ENCODE peak calls at places on chromosome 7, in six cellular contexts. A, Y, T, E, S and K are unnamed samples.

GRCh38 chr7:34158311-34158710 is 253.0 kb downstream of the BMPER start:
- DNase-seq in A (no peak), Y (no peak), T (no peak), E (no peak), S (no peak), K (peak)

GRCh38 chr7:155459133-155459866 is 1.4 kb downstream of the EN2 start:
- DNase-seq in A (no peak), Y (no peak), T (no peak), E (no peak), S (no peak), K (no peak)

GRCh38 chr7:151117565-151117964 is 31.3 kb downstream of the AGAP3 start:
- DNase-seq in A (no peak), Y (no peak), T (no peak), E (no peak), S (no peak), K (no peak)

GRCh38 chr7:11193888-11194287 is 220.2 kb downstream of the PHF14 start:
- DNase-seq in A (no peak), Y (no peak), T (no peak), E (no peak), S (no peak), K (no peak)

GRCh38 chr7:102286237-102287081 is at the start of gene SH2B2:
- DNase-seq in A (peak), Y (peak), T (no peak), E (no peak), S (peak), K (peak)

GRCh38 chr7:25851332-25852248 is 300.4 kb upstream of the NFE2L3 start:
- DNase-seq in A (peak), Y (peak), T (no peak), E (no peak), S (peak), K (peak)

GRCh38 chr7:108246227-108246837 is 116.2 kb upstream of the LAMB4 start:
- DNase-seq in A (no peak), Y (peak), T (peak), E (peak), S (peak), K (no peak)

GRCh38 chr7:130990178-130990832 is 256.3 kb upstream of the KLF14 start:
- DNase-seq in A (no peak), Y (no peak), T (no peak), E (no peak), S (no peak), K (peak)

GRCh38 chr7:22642454-22642853 is 84.5 kb upstream of the IL6 start:
- DNase-seq in A (no peak), Y (no peak), T (no peak), E (no peak), S (no peak), K (no peak)

GRCh38 chr7:27688056-27688455 is 25.4 kb upstream of the HIBADH start:
- DNase-seq in A (no peak), Y (no peak), T (no peak), E (no peak), S (no peak), K (no peak)

GRCh38 chr7:33716581-33717477 is 188.5 kb upstream of the BMPER start:
- DNase-seq in A (no peak), Y (peak), T (peak), E (no peak), S (peak), K (peak)

GRCh38 chr7:29989257-29989995 is at the start of gene SCRN1:
- DNase-seq in A (peak), Y (peak), T (no peak), E (no peak), S (no peak), K (peak)

GRCh38 chr7:120060283-120060682 is 212.7 kb upstream of the KCND2 start:
- DNase-seq in A (no peak), Y (no peak), T (no peak), E (no peak), S (no peak), K (no peak)

GRCh38 chr7:100888988-100889760 is at the start of gene UFSP1:
- DNase-seq in A (peak), Y (no peak), T (peak), E (no peak), S (peak), K (no peak)

GRCh38 chr7:150383710-150384397 is 4.7 kb downstream of the ZNF775 start:
- DNase-seq in A (peak), Y (peak), T (no peak), E (no peak), S (no peak), K (no peak)

GRCh38 chr7:47100815-47101435 is 481.0 kb downstream of the TNS3 start:
- DNase-seq in A (peak), Y (peak), T (peak), E (no peak), S (peak), K (peak)

GRCh38 chr7:19146699-19147098 is 1.5 kb upstream of the FERD3L start:
- DNase-seq in A (no peak), Y (no peak), T (no peak), E (no peak), S (no peak), K (peak)

GRCh38 chr7:108014747-108015682 is 12.1 kb upstream of the LAMB1 start:
- DNase-seq in A (no peak), Y (peak), T (peak), E (no peak), S (no peak), K (no peak)

GRCh38 chr7:44325811-44326241 is 432 bp upstream of the CAMK2B start:
- DNase-seq in A (peak), Y (no peak), T (no peak), E (no peak), S (no peak), K (no peak)

GRCh38 chr7:5170251-5170650 is 19.8 kb upstream of the WIPI2 start:
- DNase-seq in A (no peak), Y (no peak), T (no peak), E (no peak), S (no peak), K (no peak)

GRCh38 chr7:140060788-140061606 is 1.8 kb downstream of the PARP12 start:
- DNase-seq in A (peak), Y (no peak), T (no peak), E (no peak), S (peak), K (no peak)
- TF ChIP-seq JUND in A (no peak), Y (no peak), T (no peak), E (no peak), S (no peak), K (no peak)

DNA sequence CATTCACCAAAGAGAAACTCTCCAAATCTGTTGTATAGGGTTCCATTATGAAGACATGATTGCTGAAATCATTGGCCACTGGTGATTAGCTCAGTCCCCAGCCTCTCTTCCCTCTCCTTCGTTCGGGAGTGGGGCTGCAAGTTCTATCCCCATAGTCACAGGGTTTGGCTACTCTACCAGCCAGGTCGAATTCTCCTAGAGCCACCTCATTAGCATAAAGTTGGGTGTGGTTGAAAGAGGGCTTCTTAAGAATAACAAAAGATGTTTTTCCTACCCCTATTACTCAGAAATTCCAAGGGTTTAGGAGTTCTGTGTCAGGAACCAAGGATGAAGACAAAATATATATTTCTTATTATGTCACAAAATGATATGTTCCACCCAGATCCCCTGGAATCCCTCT is 166.2 kb upstream of the YAE1 start:
- DNase-seq in A (no peak), Y (no peak), T (no peak), E (no peak), S (no peak), K (no peak)
- TF ChIP-seq JUND in A (no peak), Y (no peak), T (no peak), E (no peak), S (no peak), K (no peak)

DNA sequence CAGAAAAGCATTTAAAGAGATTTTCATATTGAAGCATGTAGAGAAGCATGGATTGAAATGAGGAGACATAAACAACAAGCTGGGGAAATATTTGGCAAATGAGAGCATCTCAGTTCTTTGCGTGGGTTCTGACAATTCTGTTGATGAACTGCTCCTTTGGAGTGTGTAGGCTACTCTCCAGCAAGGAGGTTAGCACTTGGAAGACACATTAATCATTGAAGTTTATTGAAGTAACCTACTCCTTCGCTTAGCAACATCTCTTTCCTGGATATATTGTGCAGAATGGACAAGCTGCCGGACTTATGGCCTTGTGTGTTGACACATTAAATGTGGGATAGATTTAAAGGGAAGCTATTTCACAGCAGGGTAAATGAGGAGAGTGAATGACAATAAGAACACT is 354.5 kb upstream of the VWC2 start:
- DNase-seq in A (no peak), Y (no peak), T (no peak), E (no peak), S (no peak), K (no peak)
- TF ChIP-seq JUND in A (no peak), Y (no peak), T (no peak), E (no peak), S (no peak), K (no peak)

GRCh38 chr7:608361-608760 is 88.7 kb upstream of the PDGFA start:
- DNase-seq in A (no peak), Y (no peak), T (no peak), E (no peak), S (no peak), K (no peak)

GRCh38 chr7:607938-608337 is 88.3 kb upstream of the PDGFA start:
- DNase-seq in A (no peak), Y (no peak), T (no peak), E (no peak), S (no peak), K (no peak)

GRCh38 chr7:610531-611280 is 91.1 kb upstream of the PDGFA start:
- DNase-seq in A (no peak), Y (no peak), T (no peak), E (no peak), S (peak), K (no peak)

GRCh38 chr7:610141-610530 is 90.5 kb upstream of the PDGFA start:
- DNase-seq in A (no peak), Y (no peak), T (no peak), E (no peak), S (peak), K (no peak)

DNA sequence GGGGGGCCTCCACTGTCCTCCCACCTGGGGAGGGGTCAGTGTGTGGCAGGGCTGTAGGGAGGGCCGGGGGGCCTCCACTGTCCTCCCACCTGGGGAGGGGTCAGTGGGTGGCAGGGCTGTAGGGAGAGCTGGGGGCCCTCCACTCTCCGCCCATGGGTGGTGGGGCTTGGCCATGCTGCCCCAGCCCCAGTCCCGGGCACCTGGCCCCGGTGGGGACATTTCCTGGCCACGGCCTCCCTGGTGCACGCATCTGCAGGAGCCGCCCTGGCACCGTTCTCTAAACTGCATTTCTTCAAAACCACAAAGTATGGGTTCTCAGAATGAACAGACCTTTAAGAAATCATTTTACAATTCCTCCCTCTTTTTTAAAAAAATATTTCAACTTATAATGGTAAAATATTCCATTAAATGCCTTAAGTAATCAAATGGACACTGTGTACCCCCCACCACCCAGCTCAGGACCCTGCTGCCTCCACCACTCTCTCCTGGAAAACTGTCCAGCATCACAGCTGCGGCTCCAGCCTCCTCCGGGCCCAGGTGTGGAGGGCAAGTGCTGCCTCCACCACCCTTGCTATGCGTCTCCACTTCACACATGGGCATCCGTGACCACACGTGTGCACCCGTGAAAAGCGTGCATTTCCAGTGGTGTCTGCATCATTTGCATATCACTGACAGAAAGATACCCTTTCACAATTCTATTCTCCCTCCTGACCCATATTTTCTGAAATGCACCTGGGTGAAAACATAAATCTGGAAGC is 89.5 kb upstream of the PDGFA start:
- DNase-seq in A (no peak), Y (no peak), T (no peak), E (no peak), S (no peak), K (no peak)
- TF ChIP-seq JUND in A (no peak), Y (no peak), T (no peak), E (no peak), S (no peak), K (no peak)

DNA sequence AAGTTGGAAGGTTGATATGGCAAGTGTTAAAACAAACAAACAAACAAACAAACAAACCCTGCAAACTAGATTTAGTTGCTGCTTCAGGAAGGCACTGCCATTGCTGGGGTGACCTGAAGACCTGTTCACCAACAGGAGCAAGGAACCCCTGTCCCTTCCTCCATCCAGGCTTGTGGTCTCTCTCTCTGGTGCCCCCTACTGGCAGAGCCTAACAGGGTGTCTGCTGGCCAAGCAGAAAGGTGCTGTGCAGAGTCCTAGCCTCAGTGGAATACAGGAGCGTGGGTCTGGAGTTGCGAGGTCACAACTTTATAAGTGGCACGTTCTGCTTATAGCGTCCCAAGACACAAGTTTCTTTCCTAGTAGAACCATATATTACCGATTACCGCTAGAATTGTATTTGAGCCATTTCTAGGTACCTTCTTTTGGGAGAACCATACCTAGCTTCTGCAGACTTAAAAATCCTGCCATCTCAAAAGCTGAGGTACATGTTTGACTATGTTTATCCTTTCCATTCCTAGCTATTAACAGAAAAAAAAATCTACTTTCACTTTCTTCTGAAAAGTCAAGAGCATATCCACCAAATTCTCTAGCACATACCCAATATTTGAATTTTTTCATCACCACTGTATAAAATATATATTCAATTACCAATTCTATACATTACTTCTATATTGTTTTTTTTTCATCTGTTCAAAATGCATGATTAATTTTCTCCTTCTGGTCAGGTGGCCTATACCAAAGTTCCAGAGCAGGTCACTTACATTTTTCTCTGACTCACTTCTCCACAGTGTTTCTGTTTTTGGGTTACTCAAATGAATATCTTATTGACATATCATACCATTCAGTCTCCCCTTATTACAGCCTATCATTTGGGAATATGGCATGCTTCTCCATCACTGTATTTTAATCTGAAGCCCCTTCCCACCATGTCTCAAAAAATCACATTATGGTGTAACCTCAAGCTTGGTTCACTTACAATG is 29.1 kb upstream of the CALD1 start:
- DNase-seq in A (peak), Y (peak), T (peak), E (no peak), S (peak), K (peak)
- TF ChIP-seq JUND in A (peak), Y (no peak), T (no peak), E (no peak), S (no peak), K (no peak)

GRCh38 chr7:134365341-134366054 is 48.8 kb upstream of the SLC35B4 start:
- DNase-seq in A (no peak), Y (no peak), T (no peak), E (no peak), S (peak), K (no peak)
- TF ChIP-seq JUND in A (no peak), Y (no peak), T (no peak), E (no peak), S (peak), K (no peak)

DNA sequence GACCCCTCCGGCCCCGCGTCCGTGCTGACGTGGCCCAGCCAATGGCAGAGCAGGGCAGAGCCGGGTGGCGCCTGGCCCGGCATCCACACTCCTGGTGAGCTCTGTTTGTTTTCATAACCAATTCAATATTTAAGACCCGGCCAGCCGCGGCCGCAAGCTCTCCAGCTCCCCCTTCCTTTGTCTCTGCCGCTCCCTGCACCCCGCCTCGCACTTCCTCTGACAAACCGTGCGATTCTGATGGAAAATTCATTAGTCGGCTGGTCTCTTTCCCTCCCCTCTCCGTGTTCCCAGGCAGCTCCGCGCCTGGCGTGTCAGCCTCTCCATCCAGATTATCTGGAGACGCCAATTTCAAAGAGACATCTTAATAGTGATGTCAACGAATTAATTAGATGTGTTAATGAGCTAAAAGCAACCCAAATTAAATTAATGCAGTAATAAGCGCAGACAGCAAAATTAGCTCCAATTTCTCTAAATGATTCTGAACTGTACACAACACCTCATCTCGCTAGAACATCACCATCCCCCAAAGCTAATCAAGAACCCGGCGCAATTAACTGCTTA is 55.3 kb downstream of the MICALL2 start:
- DNase-seq in A (no peak), Y (no peak), T (no peak), E (no peak), S (no peak), K (no peak)
- TF ChIP-seq JUND in A (no peak), Y (no peak), T (no peak), E (no peak), S (no peak), K (no peak)

GRCh38 chr7:123865517-123866117 is 20.6 kb downstream of the HYAL4 start:
- DNase-seq in A (no peak), Y (peak), T (peak), E (peak), S (peak), K (no peak)
- TF ChIP-seq JUND in A (no peak), Y (no peak), T (no peak), E (no peak), S (no peak), K (no peak)

GRCh38 chr7:116403265-116403664 is 96.3 kb upstream of the CAV2 start:
- DNase-seq in A (no peak), Y (no peak), T (no peak), E (no peak), S (no peak), K (no peak)

GRCh38 chr7:116399808-116400207 is 99.7 kb upstream of the CAV2 start:
- DNase-seq in A (no peak), Y (no peak), T (no peak), E (no peak), S (no peak), K (no peak)

GRCh38 chr7:116398672-116399071 is 100.9 kb upstream of the CAV2 start:
- DNase-seq in A (no peak), Y (no peak), T (no peak), E (no peak), S (no peak), K (no peak)

GRCh38 chr7:116401711-116402110 is 97.8 kb upstream of the CAV2 start:
- DNase-seq in A (no peak), Y (no peak), T (no peak), E (no peak), S (no peak), K (no peak)

GRCh38 chr7:116400526-116400925 is 99.0 kb upstream of the CAV2 start:
- DNase-seq in A (no peak), Y (no peak), T (no peak), E (no peak), S (no peak), K (no peak)
- TF ChIP-seq JUND in A (no peak), Y (no peak), T (no peak), E (no peak), S (no peak), K (no peak)